ENCODE peak calls at places on chromosomes 12 and 14, in six cellular contexts. E, N, Y, T, B and S are unnamed samples. For H3K27me3 and H3K36me3, the result is how much of the 10 kb centered on the place peaks cover.

GRCh38 chr12:76083246-76083735 is 1.2 kb downstream of the NAP1L1 start:
- DNase-seq in Y (no peak), B (peak), N (no peak), T (no peak), E (no peak), S (no peak)

GRCh38 chr12:106527356-106527755 is 55.4 kb upstream of the RFX4 start:
- DNase-seq in N (no peak), B (peak), Y (no peak), T (no peak), E (no peak), S (peak)

GRCh38 chr12:29562167-29562776 is 64.8 kb upstream of the OVCH1 start:
- DNase-seq in B (peak), T (peak), N (no peak), Y (no peak), E (no peak), S (peak)

GRCh38 chr12:62649412-62650116 is 182.9 kb downstream of the MON2 start:
- DNase-seq in T (no peak), Y (no peak), B (no peak), E (no peak), N (no peak), S (no peak)

GRCh38 chr14:32606297-32606696 is 277.2 kb downstream of the AKAP6 start:
- DNase-seq in E (no peak), T (no peak), B (no peak), N (no peak), Y (no peak), S (peak)

GRCh38 chr12:66107451-66107915 is 23.1 kb downstream of the LLPH start:
- DNase-seq in T (peak), N (peak), Y (no peak), E (no peak), B (peak), S (peak)

GRCh38 chr14:95313707-95314106 is 6.0 kb downstream of the CLMN start:
- DNase-seq in N (no peak), Y (peak), T (peak), E (peak), B (peak), S (peak)

GRCh38 chr12:1838223-1838993 is 18.0 kb downstream of the LRTM2 start:
- DNase-seq in N (no peak), E (no peak), T (no peak), Y (no peak), B (no peak), S (no peak)

GRCh38 chr14:94213021-94213420 is 38.9 kb downstream of the PPP4R4 start:
- DNase-seq in B (peak), E (no peak), Y (no peak), T (no peak), N (no peak), S (peak)

GRCh38 chr14:45902241-45902640 is 649.2 kb upstream of the MIS18BP1 start:
- DNase-seq in N (no peak), T (no peak), Y (no peak), B (peak), E (no peak), S (no peak)

GRCh38 chr12:110010853-110011835 is 11.9 kb downstream of the ANKRD13A start:
- DNase-seq in B (no peak), Y (no peak), N (peak), T (no peak), E (no peak), S (no peak)

GRCh38 chr12:69388371-69388770 is 28.8 kb downstream of the YEATS4 start:
- DNase-seq in B (peak), T (peak), E (no peak), N (peak), Y (no peak), S (no peak)

GRCh38 chr14:24313912-24314311 is 2.6 kb downstream of the LTB4R start:
- DNase-seq in Y (no peak), E (no peak), B (no peak), N (no peak), T (no peak), S (no peak)

GRCh38 chr14:68377459-68377858 is 415.4 kb downstream of the ZFP36L1 start:
- DNase-seq in B (peak), T (no peak), N (no peak), Y (peak), E (peak), S (no peak)

GRCh38 chr12:459430-460258 is at the start of gene B4GALNT3:
- DNase-seq in Y (peak), N (peak), T (no peak), E (no peak), B (peak), S (no peak)

GRCh38 chr12:88994537-88994936 is 357.8 kb downstream of the DUSP6 start:
- DNase-seq in B (peak), T (no peak), Y (no peak), E (no peak), N (no peak), S (no peak)

GRCh38 chr12:68977909-68978610 is 45.1 kb upstream of the CPM start:
- DNase-seq in N (no peak), T (no peak), Y (no peak), B (no peak), E (no peak), S (no peak)

GRCh38 chr14:21063479-21063878 is 5.9 kb downstream of the RNASE8 start:
- DNase-seq in B (peak), N (no peak), E (no peak), Y (no peak), T (peak), S (peak)

GRCh38 chr14:57939084-57939483 is 73.2 kb upstream of the SLC35F4 start:
- DNase-seq in E (no peak), Y (no peak), B (no peak), T (no peak), N (no peak), S (no peak)

GRCh38 chr12:123153906-123154305 is 3.0 kb upstream of the PITPNM2 start:
- DNase-seq in N (no peak), E (no peak), Y (no peak), T (no peak), B (no peak), S (no peak)

GRCh38 chr12:22856120-22856699 is 231.2 kb downstream of the ETNK1 start:
- DNase-seq in Y (no peak), N (no peak), T (peak), B (peak), E (no peak), S (no peak)

GRCh38 chr14:44505588-44505987 is 1.5 kb downstream of the FSCB start:
- DNase-seq in Y (no peak), E (no peak), N (no peak), B (no peak), T (no peak), S (no peak)

GRCh38 chr12:62575036-62575435 is 108.4 kb downstream of the MON2 start:
- DNase-seq in N (no peak), Y (no peak), E (no peak), B (no peak), T (no peak), S (no peak)

GRCh38 chr14:30698463-30698862 is 76.3 kb downstream of the SCFD1 start:
- DNase-seq in E (no peak), Y (no peak), T (no peak), N (no peak), B (no peak), S (no peak)

GRCh38 chr12:75635606-75636444 is 124.4 kb upstream of the KRR1 start:
- DNase-seq in N (no peak), E (no peak), Y (no peak), T (peak), B (peak), S (peak)

GRCh38 chr14:68140111-68140741 is 320.6 kb downstream of the RAD51B start:
- DNase-seq in N (no peak), Y (peak), T (peak), B (peak), E (peak), S (peak)

GRCh38 chr12:53478865-53479264 is 20.4 kb downstream of the MAP3K12 start:
- DNase-seq in Y (no peak), B (peak), E (no peak), T (no peak), N (no peak), S (no peak)

GRCh38 chr14:66443785-66444184 is 42.4 kb upstream of the CCDC196 start:
- DNase-seq in E (no peak), T (no peak), Y (no peak), N (no peak), B (no peak), S (no peak)

GRCh38 chr12:14394317-14395058 is 29.0 kb downstream of the ATF7IP start:
- DNase-seq in B (peak), T (peak), E (no peak), N (peak), Y (no peak), S (peak)

GRCh38 chr12:20050166-20050565 is 318.2 kb upstream of the PDE3A start:
- DNase-seq in N (no peak), B (peak), T (peak), Y (no peak), E (no peak), S (no peak)

GRCh38 chr14:100374891-100375272 is 51.7 kb downstream of the SLC25A47 start:
- DNase-seq in E (no peak), N (no peak), B (no peak), T (no peak), Y (no peak), S (no peak)

GRCh38 chr12:101230547-101230946 is 20.5 kb upstream of the SLC5A8 start:
- DNase-seq in N (no peak), B (peak), Y (no peak), T (peak), E (no peak), S (peak)

GRCh38 chr14:93011650-93012317 is 88.8 kb downstream of the CHGA start:
- DNase-seq in N (no peak), Y (no peak), B (no peak), E (no peak), T (no peak), S (no peak)

GRCh38 chr14:105120056-105120455 is 48.5 kb downstream of the JAG2 start:
- DNase-seq in T (no peak), Y (peak), B (no peak), E (no peak), N (no peak), S (no peak)

GRCh38 chr14:99904506-99904905 is 111.3 kb downstream of the EML1 start:
- DNase-seq in T (no peak), E (no peak), B (no peak), Y (no peak), N (no peak), S (no peak)

GRCh38 chr12:19437996-19438395 is 1.3 kb upstream of the AEBP2 start:
- DNase-seq in T (no peak), B (no peak), Y (no peak), N (no peak), E (no peak), S (no peak)

GRCh38 chr12:124240493-124240892 is 54.4 kb upstream of the RFLNA start:
- DNase-seq in E (no peak), N (no peak), B (peak), Y (no peak), T (no peak), S (peak)

GRCh38 chr12:48003226-48004038 is 844 bp downstream of the COL2A1 start:
- DNase-seq in T (peak), N (no peak), E (no peak), B (peak), Y (no peak), S (no peak)
- H3K27me3 ChIP-seq in T (half or more), N (half or more), E (under half), B (half or more), Y (under half), S (half or more)

GRCh38 chr12:52007158-52007921 is 594 bp downstream of the TAMALIN start:
- DNase-seq in T (peak), E (no peak), B (peak), Y (no peak), N (peak), S (no peak)
- H3K27ac ChIP-seq in T (no peak), E (peak), B (no peak), Y (peak), N (peak), S (no peak)

DNA sequence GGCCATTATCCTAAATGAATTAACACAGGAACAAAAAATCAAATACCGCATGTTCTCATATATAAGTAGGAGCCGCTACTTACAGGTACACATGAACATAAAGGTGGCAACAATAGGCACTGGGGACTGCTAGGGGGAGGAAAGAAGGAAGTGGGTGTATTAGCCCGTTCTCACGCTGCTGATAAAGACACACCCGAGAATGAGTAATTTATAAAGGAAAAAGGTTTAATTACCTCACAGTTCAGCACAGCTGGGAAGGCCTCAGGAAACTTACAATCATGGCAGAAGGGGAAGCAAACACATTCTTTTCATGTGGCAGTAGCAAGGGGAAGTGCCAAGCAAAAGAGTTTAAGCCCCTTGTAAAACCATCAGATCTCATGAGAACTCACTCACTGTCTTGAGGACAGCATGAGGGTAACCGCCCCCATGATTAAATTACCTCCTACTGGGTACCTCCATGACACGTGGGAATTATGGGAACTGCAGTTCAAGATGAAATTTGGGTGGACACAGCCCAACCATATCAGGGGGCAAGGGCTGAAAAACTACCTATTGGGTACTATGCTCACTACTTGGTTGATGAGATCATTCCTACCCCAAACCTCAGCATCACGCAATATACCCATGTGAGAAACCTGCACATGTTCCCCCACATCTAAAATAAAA is 16.4 kb upstream of the MIA2 start:
- DNase-seq in N (no peak), T (no peak), E (no peak), Y (no peak), B (peak), S (no peak)
- H3K36me3 ChIP-seq in N (under half), T (under half), E (under half), Y (under half), B (under half), S (under half)

DNA sequence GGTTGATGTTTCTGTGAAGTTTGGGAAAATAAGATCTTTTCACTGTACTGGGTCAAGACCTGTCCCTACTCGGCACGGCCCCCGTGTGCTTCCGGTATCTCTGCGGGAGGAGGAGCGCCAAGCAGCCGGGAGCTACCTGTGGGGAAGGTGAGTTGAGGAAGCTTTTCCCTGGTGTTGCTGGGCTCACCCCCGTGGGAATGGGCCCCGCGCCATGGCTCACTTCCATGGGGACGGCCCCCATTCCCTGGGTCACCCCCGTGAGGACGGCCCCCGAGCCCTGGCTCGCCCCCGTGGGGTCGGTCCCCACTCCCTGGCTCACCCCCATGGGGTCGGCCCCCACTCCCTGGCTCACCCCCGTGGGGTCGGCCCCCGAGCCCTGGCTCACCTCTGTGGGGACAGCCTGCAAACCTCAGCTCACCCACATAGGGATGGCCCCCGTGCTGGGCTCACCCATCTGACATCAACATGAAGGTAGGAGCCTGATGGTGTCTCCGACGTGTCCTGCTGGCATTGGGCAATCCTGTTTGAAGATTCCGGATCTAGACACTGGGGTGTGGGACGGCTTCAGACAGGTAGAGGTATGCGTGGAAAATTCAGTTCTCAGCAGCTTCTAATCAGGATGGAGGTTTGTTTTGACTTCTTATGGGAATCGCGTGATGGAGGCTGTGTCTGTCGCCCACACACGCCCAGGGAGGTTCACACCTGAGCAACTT is 9.1 kb downstream of the LRCOL1 start:
- DNase-seq in Y (no peak), N (no peak), T (no peak), E (no peak), B (no peak), S (no peak)
- H3K27me3 ChIP-seq in Y (under half), N (under half), T (under half), E (under half), B (under half), S (under half)

DNA sequence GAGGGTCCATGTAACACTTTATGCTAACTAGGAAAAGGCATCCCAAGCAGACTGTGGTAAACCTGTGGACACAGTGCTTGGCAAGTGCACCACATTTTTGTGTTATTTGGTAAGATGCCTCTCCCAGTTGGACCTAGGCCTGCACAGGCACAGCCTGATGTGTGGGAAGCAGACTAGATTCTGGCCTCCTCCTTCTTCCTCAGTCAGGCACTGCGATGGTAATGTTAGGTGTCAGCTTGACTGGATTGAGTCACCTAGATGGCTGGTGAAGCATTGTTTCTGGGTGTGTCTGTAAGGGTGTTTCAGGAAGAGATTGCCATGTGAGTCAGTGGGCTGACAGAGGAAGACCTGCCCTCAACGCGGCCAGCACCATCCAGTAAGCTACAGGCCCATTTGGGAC is 25.3 kb upstream of the RHOJ start:
- DNase-seq in Y (peak), T (no peak), B (peak), E (no peak), N (no peak), S (peak)
- H3K27ac ChIP-seq in Y (peak), T (no peak), B (peak), E (peak), N (no peak), S (no peak)

GRCh38 chr12:115964214-115964613 is 313.3 kb downstream of the MED13L start:
- DNase-seq in B (no peak), T (no peak), E (no peak), Y (no peak), N (no peak), S (no peak)
- H3K36me3 ChIP-seq in B (half or more), T (under half), E (under half), Y (under half), N (half or more), S (under half)

GRCh38 chr12:107776171-107776570 is 1.7 kb downstream of the ASCL4 start:
- DNase-seq in Y (no peak), T (no peak), B (no peak), E (no peak), N (no peak), S (no peak)
- H3K27me3 ChIP-seq in Y (under half), T (under half), B (under half), E (under half), N (under half), S (under half)

GRCh38 chr12:132445884-132446471 is 44.0 kb upstream of the FBRSL1 start:
- DNase-seq in E (no peak), Y (peak), N (peak), T (peak), B (peak), S (peak)
- H3K27ac ChIP-seq in E (no peak), Y (peak), N (peak), T (no peak), B (peak), S (no peak)